ENCODE peak calls at places on chromosomes 16 and 17, in six cellular contexts. N is MM.1S, L is adipocyte, C is GM23248, E is heart right ventricle, P is heart left ventricle. A is an unnamed sample.
A peak's percentile ranks its signal among the peaks of the same experiment; 100 is the strongest.

GRCh38 chr16:78499399-78499798 is 399.9 kb downstream of the WWOX start:
- DNase-seq in P (no peak), L (no peak), E (no peak), C (no peak), N (no peak), A (no peak)

GRCh38 chr16:23691483-23692189 is 12.9 kb downstream of the PLK1 start:
- DNase-seq in P (no peak), C (peak; percentile 24), N (no peak), E (no peak), L (peak; percentile 35), A (no peak)

GRCh38 chr17:10600551-10600950 is 51.1 kb upstream of the MYH2 start:
- DNase-seq in N (no peak), P (no peak), E (no peak), L (peak; percentile 38), C (peak; percentile 63), A (no peak)

GRCh38 chr17:12180644-12181261 is 160.1 kb downstream of the MAP2K4 start:
- DNase-seq in N (peak; percentile 44), E (peak; percentile 36), C (peak; percentile 69), P (peak; percentile 10), L (peak; percentile 90), A (peak; percentile 14)

GRCh38 chr16:19104591-19104990 is 9.2 kb upstream of the ITPRIPL2 start:
- DNase-seq in L (no peak), C (no peak), N (no peak), P (no peak), E (no peak), A (no peak)

GRCh38 chr16:78375055-78375679 is 275.7 kb downstream of the WWOX start:
- DNase-seq in E (no peak), N (no peak), L (no peak), P (no peak), C (no peak), A (no peak)

GRCh38 chr16:53509906-53510703 is 7.1 kb upstream of the AKTIP start:
- DNase-seq in N (peak; percentile 47), E (peak; percentile 73), C (peak; percentile 79), P (peak; percentile 70), L (peak; percentile 87), A (peak; percentile 67)

GRCh38 chr17:9517396-9517795 is 58.2 kb downstream of the STX8 start:
- DNase-seq in C (no peak), E (no peak), N (peak; percentile 81), L (no peak), P (no peak), A (no peak)

GRCh38 chr17:46766493-46767491 is 51.7 kb downstream of the WNT3 start:
- DNase-seq in P (no peak), E (no peak), L (no peak), C (no peak), N (no peak), A (no peak)

GRCh38 chr17:50719144-50719923 is at the start of gene LUC7L3:
- DNase-seq in N (peak; percentile 95), C (peak; percentile 98), P (peak; percentile 95), L (peak; percentile 98), E (peak; percentile 93), A (peak; percentile 97)

GRCh38 chr16:85557976-85558589 is 55.0 kb upstream of the GSE1 start:
- DNase-seq in L (no peak), N (peak; percentile 66), E (no peak), C (no peak), P (no peak), A (no peak)

GRCh38 chr17:1153795-1154546 is 25.8 kb downstream of the ABR start:
- DNase-seq in L (peak; percentile 48), N (no peak), P (no peak), C (peak; percentile 90), E (no peak), A (peak; percentile 70)

GRCh38 chr17:65485388-65486299 is 75.8 kb downstream of the AXIN2 start:
- DNase-seq in L (no peak), E (no peak), C (peak; percentile 66), N (no peak), P (peak; percentile 12), A (no peak)

GRCh38 chr17:34892864-34893263 is 68.4 kb downstream of the CCT6B start:
- DNase-seq in C (peak; percentile 37), N (no peak), L (no peak), P (no peak), E (no peak), A (peak; percentile 80)

GRCh38 chr16:85765767-85766166 is 14.9 kb upstream of the C16orf74 start:
- DNase-seq in C (no peak), E (no peak), N (no peak), L (no peak), P (no peak), A (no peak)

GRCh38 chr16:55233464-55233863 is 90.5 kb upstream of the IRX6 start:
- DNase-seq in L (no peak), C (no peak), N (no peak), E (no peak), P (no peak), A (no peak)

GRCh38 chr17:78010759-78011158 is 52.3 kb downstream of the TNRC6C start:
- DNase-seq in N (no peak), L (no peak), E (no peak), C (no peak), P (no peak), A (no peak)

GRCh38 chr16:21650517-21650916 is 1.9 kb downstream of the IGSF6 start:
- DNase-seq in P (no peak), L (no peak), E (no peak), N (no peak), C (peak; percentile 45), A (no peak)

GRCh38 chr17:78838574-78839005 is 2.0 kb downstream of the USP36 start:
- DNase-seq in L (no peak), E (no peak), C (no peak), P (no peak), N (no peak), A (no peak)

GRCh38 chr17:5183410-5183793 is 8.3 kb downstream of the ZNF594 start:
- DNase-seq in C (no peak), E (no peak), P (no peak), L (no peak), N (no peak), A (no peak)

GRCh38 chr17:5184284-5184683 is 7.4 kb downstream of the ZNF594 start:
- DNase-seq in L (no peak), N (no peak), E (no peak), C (no peak), P (no peak), A (no peak)

GRCh38 chr17:5182597-5183409 is 8.9 kb downstream of the ZNF594 start:
- DNase-seq in P (no peak), L (no peak), E (no peak), C (no peak), N (no peak), A (no peak)

GRCh38 chr17:5179003-5179402 is 12.7 kb downstream of the ZNF594 start:
- DNase-seq in N (no peak), E (no peak), L (no peak), P (no peak), C (no peak), A (no peak)

DNA sequence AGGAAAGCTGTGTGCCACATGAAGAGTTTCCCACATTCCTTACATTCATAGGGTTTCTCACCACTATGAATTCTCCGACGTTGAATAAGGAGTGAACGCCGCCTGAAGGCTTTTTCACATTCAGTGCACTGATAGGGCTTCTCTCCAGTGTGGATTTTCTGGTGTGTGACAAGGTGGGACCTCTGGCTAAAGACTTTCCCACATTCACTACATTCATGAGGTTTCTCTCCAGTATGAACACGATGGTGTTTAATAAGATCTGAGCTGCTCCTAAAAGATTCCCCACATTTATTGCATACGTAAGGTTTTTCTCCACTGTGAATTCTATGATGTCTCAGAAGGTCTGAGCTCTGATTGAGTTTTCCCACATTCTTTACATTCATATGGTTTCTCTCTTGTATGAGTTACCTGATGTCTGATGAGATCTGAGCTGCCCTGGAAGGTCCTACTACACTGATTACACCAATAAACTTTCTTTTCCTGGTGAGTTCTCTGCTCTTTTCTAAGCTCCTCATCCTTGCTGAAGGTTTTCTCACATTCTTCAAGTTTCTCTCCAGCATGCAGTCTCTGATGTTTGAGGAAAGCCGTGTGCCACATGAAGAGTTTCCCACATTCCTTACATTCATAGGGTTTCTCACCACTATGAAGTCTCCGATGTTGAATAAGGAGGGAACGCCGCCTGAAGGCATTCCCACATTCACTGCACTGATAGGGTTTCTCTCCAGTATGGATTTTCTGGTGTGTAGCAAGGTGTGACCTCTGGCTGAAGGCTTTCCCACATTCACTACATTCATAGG is 10.0 kb downstream of the ZNF594 start:
- DNase-seq in P (no peak), N (no peak), E (no peak), L (no peak), C (no peak), A (no peak)
- H3K9me3 ChIP-seq in P (peaks cover 29% of the 10 kb centered on the region), N (peaks cover 4% of the 10 kb centered on the region), E (peaks cover 100% of the 10 kb centered on the region), L (peaks cover 99% of the 10 kb centered on the region), C (peaks cover 14% of the 10 kb centered on the region), A (peaks cover 2% of the 10 kb centered on the region)

DNA sequence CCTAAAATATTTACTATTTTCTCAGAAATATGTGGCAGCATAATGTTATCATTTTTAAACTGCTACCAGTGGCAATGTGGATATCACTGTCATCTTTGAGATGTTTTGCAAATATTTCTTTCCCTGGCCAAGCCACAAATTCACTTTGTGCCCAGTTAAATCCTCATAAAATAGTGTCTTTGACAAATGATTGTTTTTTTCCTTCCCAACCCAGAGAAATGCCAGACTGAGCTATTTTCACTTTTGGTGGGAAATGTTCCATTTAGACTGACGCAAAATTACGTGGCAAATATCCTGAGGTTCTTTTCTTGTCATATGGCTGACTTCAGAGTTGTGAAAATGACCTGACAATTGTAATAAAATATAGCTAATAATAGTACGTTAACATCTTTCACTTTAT is 807.0 kb upstream of the SOX9 start:
- DNase-seq in N (no peak), E (no peak), L (no peak), P (no peak), C (peak; percentile 25), A (no peak)
- H3K9me3 ChIP-seq in N (no peaks in the 10 kb centered on the region), E (no peaks in the 10 kb centered on the region), L (no peaks in the 10 kb centered on the region), P (no peaks in the 10 kb centered on the region), C (no peaks in the 10 kb centered on the region), A (no peaks in the 10 kb centered on the region)

GRCh38 chr17:52660692-52661091 is 502.2 kb upstream of the CA10 start:
- DNase-seq in P (no peak), E (no peak), L (no peak), N (no peak), C (no peak), A (no peak)
- H3K9me3 ChIP-seq in P (no peaks in the 10 kb centered on the region), E (no peaks in the 10 kb centered on the region), L (no peaks in the 10 kb centered on the region), N (no peaks in the 10 kb centered on the region), C (no peaks in the 10 kb centered on the region), A (no peaks in the 10 kb centered on the region)

DNA sequence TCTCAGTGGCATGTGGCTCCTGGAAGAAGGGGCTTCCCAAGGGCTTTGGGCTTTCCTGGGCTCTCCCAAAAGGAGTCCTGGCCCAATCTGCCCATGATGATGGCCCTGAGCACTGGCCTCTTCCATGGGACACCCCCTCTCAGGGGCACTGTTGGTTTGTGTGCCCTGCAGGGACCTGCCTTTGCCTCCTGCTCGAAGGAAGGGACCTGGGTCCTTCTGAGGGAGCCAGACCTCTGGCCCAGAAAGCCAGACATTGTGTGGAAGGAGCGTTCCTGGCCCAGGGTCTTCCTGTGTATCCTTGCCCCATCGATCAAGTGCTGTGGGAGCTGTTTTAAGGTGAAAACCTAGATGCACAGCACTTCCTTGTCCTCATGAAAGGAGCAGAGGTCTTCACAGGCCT is 1689.3 kb downstream of the TP53TG3F start:
- DNase-seq in P (no peak), N (no peak), E (no peak), L (no peak), C (no peak), A (no peak)
- H3K9me3 ChIP-seq in P (no peaks in the 10 kb centered on the region), N (no peaks in the 10 kb centered on the region), E (no peaks in the 10 kb centered on the region), L (no peaks in the 10 kb centered on the region), C (no peaks in the 10 kb centered on the region), A (peaks cover 8% of the 10 kb centered on the region)

GRCh38 chr17:16623282-16623681 is 30.4 kb downstream of the ZNF624 start:
- DNase-seq in C (no peak), P (no peak), L (no peak), E (no peak), N (no peak), A (no peak)

GRCh38 chr17:16617481-16618060 is 36.1 kb downstream of the ZNF624 start:
- DNase-seq in N (no peak), E (no peak), L (no peak), P (no peak), C (no peak), A (no peak)

GRCh38 chr17:16622540-16623277 is 30.9 kb downstream of the ZNF624 start:
- DNase-seq in P (no peak), L (no peak), C (no peak), E (no peak), N (no peak), A (no peak)
- H3K9me3 ChIP-seq in P (peaks cover 13% of the 10 kb centered on the region), L (peaks cover 100% of the 10 kb centered on the region), C (peaks cover 17% of the 10 kb centered on the region), E (peaks cover 100% of the 10 kb centered on the region), N (no peaks in the 10 kb centered on the region), A (no peaks in the 10 kb centered on the region)

A was measured in BE2C.